ENCODE peak calls at places on chromosomes 5 and 9, in ten cellular contexts. A, B, E, G, Q, J, L, R, H and W are unnamed samples.

GRCh38 chr5:115079934-115080623 is 89.6 kb downstream of the TRIM36 start:
- DNase-seq in B (no peak), L (no peak), H (no peak), G (no peak), A (no peak), R (no peak), Q (no peak), J (no peak), E (no peak), W (no peak)

GRCh38 chr5:116492016-116492623 is 82.5 kb downstream of the SEMA6A start:
- DNase-seq in G (no peak), J (peak), E (no peak), A (peak), B (no peak), L (no peak), H (peak), Q (no peak), R (no peak), W (peak)

GRCh38 chr5:170511550-170511949 is 7.7 kb downstream of the KCNIP1 start:
- DNase-seq in J (no peak), Q (no peak), A (no peak), E (no peak), H (no peak), B (no peak), L (no peak), G (no peak), R (no peak), W (no peak)

GRCh38 chr5:133821311-133821741 is 147.1 kb downstream of the C5orf15 start:
- DNase-seq in J (no peak), B (no peak), H (no peak), R (no peak), L (no peak), Q (no peak), A (no peak), E (no peak), G (no peak), W (no peak)

GRCh38 chr9:129075996-129076639 is 4.8 kb upstream of the DOLPP1 start:
- DNase-seq in L (no peak), G (no peak), J (no peak), E (no peak), H (no peak), Q (no peak), R (no peak), A (peak), B (no peak), W (no peak)

GRCh38 chr9:696332-697090 is 145.0 kb upstream of the DMRT1 start:
- DNase-seq in A (no peak), R (no peak), G (no peak), B (no peak), E (peak), H (peak), Q (no peak), L (peak), J (no peak), W (peak)

GRCh38 chr5:108380531-108381021 is 1.3 kb downstream of the FBXL17 start:
- DNase-seq in Q (peak), J (no peak), E (peak), A (peak), G (no peak), H (peak), L (no peak), B (no peak), R (peak), W (peak)

GRCh38 chr5:120599576-120599975 is 135.5 kb downstream of the PRR16 start:
- DNase-seq in J (no peak), R (no peak), G (no peak), Q (no peak), E (no peak), H (peak), A (no peak), B (no peak), L (no peak), W (peak)

GRCh38 chr9:5628183-5628529 is 751 bp upstream of the RIC1 start:
- DNase-seq in R (no peak), J (no peak), G (no peak), Q (no peak), L (no peak), B (no peak), H (no peak), E (no peak), A (no peak), W (no peak)

GRCh38 chr5:149423287-149424268 is 44.5 kb upstream of the IL17B start:
- DNase-seq in J (no peak), E (peak), Q (no peak), L (no peak), B (no peak), G (no peak), H (peak), R (peak), A (peak), W (peak)

GRCh38 chr5:107652839-107653607 is 17.7 kb downstream of the EFNA5 start:
- DNase-seq in J (peak), L (no peak), A (no peak), Q (no peak), E (no peak), B (no peak), H (no peak), R (no peak), G (no peak), W (peak)

GRCh38 chr9:98406469-98406868 is 151.0 kb upstream of the TBC1D2 start:
- DNase-seq in Q (no peak), L (no peak), B (no peak), H (no peak), E (no peak), J (no peak), R (no peak), A (no peak), G (no peak), W (no peak)

GRCh38 chr9:131671150-131671549 is 68.7 kb downstream of the RAPGEF1 start:
- DNase-seq in G (no peak), L (no peak), A (peak), J (no peak), Q (no peak), H (no peak), B (no peak), E (no peak), R (no peak), W (no peak)

GRCh38 chr5:31748502-31749172 is 109.7 kb downstream of the PDZD2 start:
- DNase-seq in E (no peak), J (no peak), R (no peak), G (no peak), B (no peak), A (no peak), Q (no peak), L (no peak), H (no peak), W (no peak)

GRCh38 chr5:67996596-67996995 is 219.0 kb upstream of the PIK3R1 start:
- DNase-seq in E (no peak), B (no peak), A (no peak), Q (no peak), L (no peak), R (no peak), H (no peak), J (peak), G (no peak), W (peak)